ENCODE peak calls at places on chromosomes 2 and 18, in ten cellular contexts. One of them, this sample, is unnamed. For H3K4me1, the result is how much of the 10 kb centered on the place peaks cover.

GRCh38 chr18:46220116-46220515 is 115.9 kb downstream of the HAUS1 start:
- DNase-seq in IMR-90: peak
- DNase-seq in A549: no peak
- DNase-seq in stomach: no peak
- DNase-seq in endothelial cell of umbilical vein: no peak
- DNase-seq in Peyer's patch: no peak
- DNase-seq in body of pancreas: no peak
- DNase-seq in sigmoid colon: no peak
- DNase-seq in heart left ventricle: no peak
- DNase-seq in esophagus squamous epithelium: no peak
- DNase-seq in this sample: no peak

GRCh38 chr2:173229086-173229485 is 125.6 kb upstream of the CDCA7 start:
- DNase-seq in stomach: no peak
- DNase-seq in heart left ventricle: no peak
- DNase-seq in Peyer's patch: no peak
- DNase-seq in A549: no peak
- DNase-seq in esophagus squamous epithelium: no peak
- DNase-seq in body of pancreas: no peak
- DNase-seq in IMR-90: no peak
- DNase-seq in sigmoid colon: no peak
- DNase-seq in endothelial cell of umbilical vein: no peak
- DNase-seq in this sample: no peak

GRCh38 chr2:217643814-217644301 is 358.9 kb downstream of the TNS1 start:
- DNase-seq in Peyer's patch: no peak
- DNase-seq in endothelial cell of umbilical vein: no peak
- DNase-seq in IMR-90: no peak
- DNase-seq in heart left ventricle: no peak
- DNase-seq in sigmoid colon: no peak
- DNase-seq in A549: no peak
- DNase-seq in body of pancreas: no peak
- DNase-seq in stomach: no peak
- DNase-seq in esophagus squamous epithelium: no peak
- DNase-seq in this sample: no peak

GRCh38 chr2:201779996-201780673 is 598 bp downstream of the ALS2 start:
- DNase-seq in body of pancreas: no peak
- DNase-seq in stomach: no peak
- DNase-seq in A549: no peak
- DNase-seq in sigmoid colon: no peak
- DNase-seq in heart left ventricle: no peak
- DNase-seq in IMR-90: no peak
- DNase-seq in Peyer's patch: no peak
- DNase-seq in endothelial cell of umbilical vein: peak
- DNase-seq in esophagus squamous epithelium: no peak
- DNase-seq in this sample: no peak

GRCh38 chr18:48405971-48406370 is 3.2 kb downstream of the ZBTB7C start:
- DNase-seq in A549: no peak
- DNase-seq in body of pancreas: no peak
- DNase-seq in esophagus squamous epithelium: no peak
- DNase-seq in endothelial cell of umbilical vein: no peak
- DNase-seq in sigmoid colon: no peak
- DNase-seq in stomach: no peak
- DNase-seq in IMR-90: no peak
- DNase-seq in Peyer's patch: no peak
- DNase-seq in heart left ventricle: no peak
- DNase-seq in this sample: no peak

GRCh38 chr2:133293544-133294270 is 274.6 kb downstream of the NCKAP5 start:
- DNase-seq in A549: no peak
- DNase-seq in Peyer's patch: no peak
- DNase-seq in sigmoid colon: no peak
- DNase-seq in endothelial cell of umbilical vein: peak
- DNase-seq in body of pancreas: no peak
- DNase-seq in esophagus squamous epithelium: no peak
- DNase-seq in stomach: no peak
- DNase-seq in heart left ventricle: no peak
- DNase-seq in IMR-90: peak
- DNase-seq in this sample: no peak

GRCh38 chr18:49359732-49360444 is 100.6 kb downstream of the DYM start:
- DNase-seq in body of pancreas: no peak
- DNase-seq in endothelial cell of umbilical vein: no peak
- DNase-seq in esophagus squamous epithelium: no peak
- DNase-seq in A549: no peak
- DNase-seq in stomach: no peak
- DNase-seq in Peyer's patch: no peak
- DNase-seq in heart left ventricle: no peak
- DNase-seq in IMR-90: peak
- DNase-seq in sigmoid colon: no peak
- DNase-seq in this sample: no peak

GRCh38 chr2:53756644-53757043 is 11.0 kb upstream of the CHAC2 start:
- DNase-seq in esophagus squamous epithelium: no peak
- DNase-seq in A549: no peak
- DNase-seq in stomach: no peak
- DNase-seq in sigmoid colon: no peak
- DNase-seq in Peyer's patch: no peak
- DNase-seq in IMR-90: no peak
- DNase-seq in body of pancreas: no peak
- DNase-seq in endothelial cell of umbilical vein: no peak
- DNase-seq in heart left ventricle: no peak
- DNase-seq in this sample: no peak

GRCh38 chr2:124325667-124326425 is 300.8 kb downstream of the CNTNAP5 start:
- DNase-seq in A549: no peak
- DNase-seq in heart left ventricle: no peak
- DNase-seq in IMR-90: no peak
- DNase-seq in esophagus squamous epithelium: no peak
- DNase-seq in sigmoid colon: no peak
- DNase-seq in body of pancreas: no peak
- DNase-seq in endothelial cell of umbilical vein: no peak
- DNase-seq in Peyer's patch: no peak
- DNase-seq in stomach: no peak
- DNase-seq in this sample: no peak

GRCh38 chr18:45107425-45107824 is 426.7 kb downstream of the SETBP1 start:
- DNase-seq in Peyer's patch: no peak
- DNase-seq in stomach: no peak
- DNase-seq in sigmoid colon: no peak
- DNase-seq in heart left ventricle: no peak
- DNase-seq in endothelial cell of umbilical vein: no peak
- DNase-seq in A549: no peak
- DNase-seq in esophagus squamous epithelium: no peak
- DNase-seq in body of pancreas: no peak
- DNase-seq in IMR-90: peak
- DNase-seq in this sample: no peak

GRCh38 chr2:196590286-196590685 is 49.2 kb upstream of the CCDC150 start:
- DNase-seq in IMR-90: peak
- DNase-seq in stomach: no peak
- DNase-seq in esophagus squamous epithelium: no peak
- DNase-seq in endothelial cell of umbilical vein: no peak
- DNase-seq in body of pancreas: no peak
- DNase-seq in sigmoid colon: no peak
- DNase-seq in heart left ventricle: no peak
- DNase-seq in Peyer's patch: no peak
- DNase-seq in A549: no peak
- DNase-seq in this sample: no peak

GRCh38 chr2:43179947-43180346 is 46.5 kb downstream of the ZFP36L2 start:
- DNase-seq in IMR-90: no peak
- DNase-seq in sigmoid colon: no peak
- DNase-seq in Peyer's patch: no peak
- DNase-seq in endothelial cell of umbilical vein: no peak
- DNase-seq in A549: no peak
- DNase-seq in body of pancreas: no peak
- DNase-seq in esophagus squamous epithelium: no peak
- DNase-seq in stomach: no peak
- DNase-seq in heart left ventricle: no peak
- DNase-seq in this sample: no peak
- H3K4me1 ChIP-seq in IMR-90: under half
- H3K4me1 ChIP-seq in sigmoid colon: under half
- H3K4me1 ChIP-seq in Peyer's patch: under half
- H3K4me1 ChIP-seq in endothelial cell of umbilical vein: under half
- H3K4me1 ChIP-seq in A549: half or more
- H3K4me1 ChIP-seq in body of pancreas: under half
- H3K4me1 ChIP-seq in esophagus squamous epithelium: half or more
- H3K4me1 ChIP-seq in stomach: half or more
- H3K4me1 ChIP-seq in heart left ventricle: under half
- H3K4me1 ChIP-seq in this sample: under half

DNA sequence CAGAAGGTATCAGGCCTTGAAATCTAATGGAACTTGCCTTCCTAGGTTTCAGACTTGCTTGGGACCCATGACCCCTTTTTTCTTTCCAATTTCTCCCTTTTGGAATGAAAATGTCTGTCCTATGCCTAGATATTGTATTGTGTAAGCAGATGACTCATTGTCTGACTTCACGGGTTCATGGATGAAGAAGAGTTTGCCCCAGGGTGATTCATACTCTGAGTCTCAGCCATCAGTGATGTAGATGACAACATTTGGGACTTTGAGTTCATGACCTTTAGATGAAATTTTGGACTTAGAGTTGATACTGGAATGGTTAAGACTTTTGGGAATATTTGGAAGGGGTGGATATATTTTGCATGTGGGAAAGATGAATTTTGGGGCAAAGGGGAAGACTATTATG is 11.2 kb upstream of the SCYGR5 start:
- DNase-seq in sigmoid colon: no peak
- DNase-seq in IMR-90: peak
- DNase-seq in stomach: no peak
- DNase-seq in endothelial cell of umbilical vein: peak
- DNase-seq in Peyer's patch: no peak
- DNase-seq in esophagus squamous epithelium: no peak
- DNase-seq in body of pancreas: no peak
- DNase-seq in A549: peak
- DNase-seq in heart left ventricle: no peak
- DNase-seq in this sample: peak
- TF ChIP-seq POLR2A in sigmoid colon: no peak
- TF ChIP-seq POLR2A in IMR-90: no peak
- TF ChIP-seq POLR2A in stomach: no peak
- TF ChIP-seq POLR2A in endothelial cell of umbilical vein: no peak
- TF ChIP-seq POLR2A in Peyer's patch: no peak
- TF ChIP-seq POLR2A in esophagus squamous epithelium: no peak
- TF ChIP-seq POLR2A in body of pancreas: no peak
- TF ChIP-seq POLR2A in A549: no peak
- TF ChIP-seq POLR2A in heart left ventricle: no peak
- TF ChIP-seq POLR2A in this sample: no peak

DNA sequence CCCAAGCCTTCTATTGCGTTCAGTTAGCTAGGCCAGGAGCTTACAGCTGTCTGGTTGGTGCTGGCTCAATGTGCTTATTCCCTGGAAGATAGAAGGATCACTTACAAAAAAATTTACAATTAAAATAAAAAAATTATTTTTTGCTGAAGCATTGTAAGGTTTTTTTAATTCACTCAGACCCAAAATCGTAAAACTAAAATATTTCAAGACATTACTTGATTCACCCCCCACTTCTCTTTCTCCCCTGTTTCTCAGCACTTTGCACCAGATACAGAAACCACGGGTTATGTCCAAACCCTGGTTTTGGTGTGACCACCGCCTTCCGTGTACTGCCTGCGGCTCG is 901 bp upstream of the PTPRM start:
- DNase-seq in body of pancreas: no peak
- DNase-seq in sigmoid colon: no peak
- DNase-seq in endothelial cell of umbilical vein: no peak
- DNase-seq in heart left ventricle: no peak
- DNase-seq in IMR-90: no peak
- DNase-seq in A549: no peak
- DNase-seq in stomach: no peak
- DNase-seq in esophagus squamous epithelium: no peak
- DNase-seq in Peyer's patch: no peak
- DNase-seq in this sample: no peak
- H3K4me3 ChIP-seq in body of pancreas: peak
- H3K4me3 ChIP-seq in sigmoid colon: peak
- H3K4me3 ChIP-seq in endothelial cell of umbilical vein: peak
- H3K4me3 ChIP-seq in heart left ventricle: peak
- H3K4me3 ChIP-seq in IMR-90: peak
- H3K4me3 ChIP-seq in A549: peak
- H3K4me3 ChIP-seq in stomach: peak
- H3K4me3 ChIP-seq in esophagus squamous epithelium: peak
- H3K4me3 ChIP-seq in Peyer's patch: peak
- H3K4me3 ChIP-seq in this sample: peak

DNA sequence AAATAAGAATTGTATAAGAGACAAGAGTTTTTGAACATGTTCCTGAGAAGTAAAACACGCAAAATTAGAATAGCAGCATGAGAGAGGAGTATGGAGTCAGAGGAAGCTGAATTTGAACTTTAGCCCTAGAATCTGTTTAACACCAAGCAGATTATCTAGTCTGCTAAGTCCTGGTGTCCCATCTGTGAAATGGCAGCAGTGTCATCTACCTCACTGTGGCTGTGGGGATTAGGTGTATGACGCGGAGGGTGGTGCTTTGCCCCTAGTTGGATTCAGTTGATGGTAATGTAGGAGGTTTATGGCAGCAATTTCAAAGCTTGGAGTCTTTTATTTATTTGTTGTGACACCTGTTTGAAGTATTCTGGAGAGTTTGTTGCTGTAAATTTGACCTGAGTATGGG is 79.2 kb downstream of the ZNF532 start:
- DNase-seq in esophagus squamous epithelium: no peak
- DNase-seq in body of pancreas: no peak
- DNase-seq in endothelial cell of umbilical vein: no peak
- DNase-seq in sigmoid colon: no peak
- DNase-seq in heart left ventricle: no peak
- DNase-seq in Peyer's patch: no peak
- DNase-seq in stomach: no peak
- DNase-seq in A549: no peak
- DNase-seq in IMR-90: no peak
- DNase-seq in this sample: no peak
- H3K4me1 ChIP-seq in esophagus squamous epithelium: under half
- H3K4me1 ChIP-seq in body of pancreas: under half
- H3K4me1 ChIP-seq in endothelial cell of umbilical vein: under half
- H3K4me1 ChIP-seq in sigmoid colon: under half
- H3K4me1 ChIP-seq in heart left ventricle: under half
- H3K4me1 ChIP-seq in Peyer's patch: under half
- H3K4me1 ChIP-seq in stomach: under half
- H3K4me1 ChIP-seq in A549: under half
- H3K4me1 ChIP-seq in IMR-90: under half
- H3K4me1 ChIP-seq in this sample: under half

GRCh38 chr2:120241709-120242108 is 10.9 kb upstream of the RALB start:
- DNase-seq in endothelial cell of umbilical vein: no peak
- DNase-seq in heart left ventricle: no peak
- DNase-seq in stomach: no peak
- DNase-seq in IMR-90: no peak
- DNase-seq in sigmoid colon: no peak
- DNase-seq in Peyer's patch: no peak
- DNase-seq in A549: no peak
- DNase-seq in esophagus squamous epithelium: no peak
- DNase-seq in body of pancreas: no peak
- DNase-seq in this sample: no peak

GRCh38 chr2:120237491-120237902 is 14.3 kb upstream of the TMEM185B start:
- DNase-seq in endothelial cell of umbilical vein: peak
- DNase-seq in esophagus squamous epithelium: no peak
- DNase-seq in A549: peak
- DNase-seq in IMR-90: peak
- DNase-seq in Peyer's patch: no peak
- DNase-seq in sigmoid colon: no peak
- DNase-seq in heart left ventricle: no peak
- DNase-seq in body of pancreas: no peak
- DNase-seq in stomach: peak
- DNase-seq in this sample: no peak

GRCh38 chr2:120238728-120239487 is 13.7 kb upstream of the RALB start:
- DNase-seq in heart left ventricle: no peak
- DNase-seq in body of pancreas: no peak
- DNase-seq in IMR-90: peak
- DNase-seq in esophagus squamous epithelium: no peak
- DNase-seq in sigmoid colon: no peak
- DNase-seq in Peyer's patch: no peak
- DNase-seq in endothelial cell of umbilical vein: peak
- DNase-seq in stomach: peak
- DNase-seq in A549: peak
- DNase-seq in this sample: no peak

GRCh38 chr2:120240901-120241429 is 11.7 kb upstream of the RALB start:
- DNase-seq in IMR-90: no peak
- DNase-seq in endothelial cell of umbilical vein: no peak
- DNase-seq in sigmoid colon: no peak
- DNase-seq in heart left ventricle: no peak
- DNase-seq in stomach: no peak
- DNase-seq in A549: no peak
- DNase-seq in body of pancreas: no peak
- DNase-seq in esophagus squamous epithelium: no peak
- DNase-seq in Peyer's patch: no peak
- DNase-seq in this sample: no peak

GRCh38 chr2:120239488-120240287 is 13.0 kb upstream of the RALB start:
- DNase-seq in body of pancreas: peak
- DNase-seq in stomach: no peak
- DNase-seq in IMR-90: peak
- DNase-seq in esophagus squamous epithelium: no peak
- DNase-seq in sigmoid colon: no peak
- DNase-seq in A549: peak
- DNase-seq in endothelial cell of umbilical vein: peak
- DNase-seq in Peyer's patch: no peak
- DNase-seq in heart left ventricle: peak
- DNase-seq in this sample: no peak
- TF ChIP-seq POLR2A in body of pancreas: peak
- TF ChIP-seq POLR2A in stomach: no peak
- TF ChIP-seq POLR2A in IMR-90: no peak
- TF ChIP-seq POLR2A in esophagus squamous epithelium: no peak
- TF ChIP-seq POLR2A in sigmoid colon: no peak
- TF ChIP-seq POLR2A in A549: peak
- TF ChIP-seq POLR2A in endothelial cell of umbilical vein: peak
- TF ChIP-seq POLR2A in Peyer's patch: no peak
- TF ChIP-seq POLR2A in heart left ventricle: no peak
- TF ChIP-seq POLR2A in this sample: no peak